ENCODE peak calls at places on chromosomes 4 and X, in seven cellular contexts. V is NK-92 treated with Interleukin-12 subunit alpha and Interleukin-12 subunit beta, amount 100 ng/mL, for 24 hours; I is hypothalamus; E is heart left ventricle; Z is HFF-Myc; T is CD4-positive, alpha-beta T cell; N is stimulated activated CD8-positive, alpha-beta memory T cell treated with anti-CD3 and anti-CD28 coated beads, Interleukin-7, amount 100 ng/mL, for 1 hour. X is an unnamed sample.

GRCh38 chr4:130486841-130487240 is 1390.9 kb downstream of the C4orf33 start:
- DNase-seq in N (no peak), T (no peak), V (no peak), E (no peak), I (no peak), Z (no peak), X (no peak)

GRCh38 chr4:140048419-140049022 is 105.5 kb downstream of the MAML3 start:
- DNase-seq in E (no peak), V (no peak), Z (no peak), I (no peak), T (no peak), N (no peak), X (no peak)

GRCh38 chr4:170589597-170590191 is 499.9 kb upstream of the AADAT start:
- DNase-seq in I (no peak), E (no peak), Z (no peak), V (no peak), T (no peak), N (no peak), X (no peak)

GRCh38 chrX:148281920-148282319 is 218.5 kb upstream of the AFF2 start:
- DNase-seq in T (no peak), N (no peak), E (no peak), I (no peak), V (no peak), Z (no peak), X (no peak)

GRCh38 chr4:165944900-165945299 is 71.9 kb downstream of the TLL1 start:
- DNase-seq in E (no peak), T (no peak), V (no peak), Z (no peak), N (no peak), I (no peak), X (no peak)

GRCh38 chrX:54427837-54428424 is 12.3 kb upstream of the TSR2 start:
- DNase-seq in E (no peak), N (no peak), Z (no peak), V (no peak), I (no peak), T (no peak), X (no peak)

GRCh38 chr4:127975121-127975770 is 10.0 kb downstream of the ABHD18 start:
- DNase-seq in Z (no peak), V (no peak), I (no peak), N (no peak), E (no peak), T (no peak), X (no peak)

GRCh38 chrX:18888281-18888680 is 95.6 kb downstream of the PHKA2 start:
- DNase-seq in V (no peak), N (no peak), T (no peak), E (no peak), I (no peak), Z (no peak), X (no peak)

GRCh38 chrX:144586756-144587155 is 660.5 kb upstream of the SPANXN1 start:
- DNase-seq in V (no peak), E (peak; percentile 28), I (no peak), T (no peak), N (no peak), Z (no peak), X (no peak)

GRCh38 chr4:151432654-151433053 is 23.7 kb downstream of the FHIP1A start:
- DNase-seq in T (no peak), N (no peak), I (no peak), Z (no peak), E (no peak), V (no peak), X (no peak)

GRCh38 chrX:15293471-15293870 is 22.0 kb downstream of the ASB11 start:
- DNase-seq in T (no peak), V (no peak), E (no peak), N (no peak), Z (no peak), I (no peak), X (no peak)

GRCh38 chrX:5708209-5708608 is 520.5 kb downstream of the NLGN4X start:
- DNase-seq in Z (no peak), E (no peak), I (peak; percentile 18), T (no peak), N (no peak), V (no peak), X (no peak)

GRCh38 chr4:183657564-183657963 is 1.4 kb downstream of the RWDD4 start:
- DNase-seq in V (no peak), N (no peak), E (no peak), T (no peak), I (no peak), Z (no peak), X (no peak)

GRCh38 chrX:9464435-9465371 is at the start of gene TBL1X:
- DNase-seq in N (peak; percentile 27), I (peak; percentile 42), Z (no peak), E (peak; percentile 78), V (peak; percentile 68), T (peak; percentile 26), X (no peak)

GRCh38 chr4:89319756-89320155 is 12.2 kb upstream of the GPRIN3 start:
- DNase-seq in E (no peak), V (no peak), T (no peak), N (no peak), I (no peak), Z (no peak), X (no peak)

GRCh38 chr4:80360102-80360501 is 24.6 kb downstream of the CFAP299 start:
- DNase-seq in N (no peak), E (no peak), I (no peak), V (no peak), Z (no peak), T (no peak), X (no peak)

GRCh38 chrX:134868766-134869495 is 121.9 kb upstream of the SMIM10 start:
- DNase-seq in Z (peak; percentile 12), I (no peak), T (no peak), N (no peak), E (no peak), V (no peak), X (no peak)

GRCh38 chrX:13506574-13506973 is 62.8 kb upstream of the EGFL6 start:
- DNase-seq in V (no peak), N (no peak), T (peak; percentile 12), I (peak; percentile 4), Z (no peak), E (peak; percentile 61), X (no peak)

GRCh38 chrX:132023117-132023895 is at the start of gene STK26:
- DNase-seq in N (peak; percentile 41), V (peak; percentile 56), T (peak; percentile 75), E (peak; percentile 86), Z (no peak), I (peak; percentile 4), X (no peak)

GRCh38 chr4:25703731-25704388 is 48.2 kb downstream of the SLC34A2 start:
- DNase-seq in V (no peak), Z (no peak), N (no peak), T (no peak), I (no peak), E (no peak), X (no peak)

GRCh38 chr4:83831588-83831987 is 295.7 kb downstream of the GPAT3 start:
- DNase-seq in I (no peak), N (no peak), Z (no peak), V (no peak), E (no peak), T (no peak), X (no peak)

GRCh38 chrX:149610511-149610910 is 15.4 kb upstream of the HSFX2 start:
- DNase-seq in E (no peak), Z (no peak), N (no peak), V (no peak), I (no peak), T (no peak), X (no peak)

GRCh38 chrX:150544222-150544787 is 24.1 kb upstream of the MTM1 start:
- DNase-seq in Z (no peak), E (no peak), N (no peak), V (peak; percentile 3), I (no peak), T (no peak), X (no peak)

GRCh38 chr4:74056114-74056857 is 17.8 kb upstream of the CXCL3 start:
- DNase-seq in T (no peak), I (no peak), Z (no peak), N (no peak), V (no peak), E (no peak), X (no peak)

GRCh38 chr4:25552580-25553271 is 102.9 kb upstream of the SLC34A2 start:
- DNase-seq in V (no peak), Z (no peak), E (no peak), I (peak; percentile 27), N (no peak), T (no peak), X (no peak)

GRCh38 chrX:93580634-93581033 is 92.7 kb downstream of the NAP1L3 start:
- DNase-seq in Z (no peak), I (no peak), V (no peak), E (no peak), N (no peak), T (no peak), X (no peak)

GRCh38 chrX:40244980-40245379 is 147.2 kb upstream of the BCOR start:
- DNase-seq in I (no peak), Z (no peak), N (no peak), E (no peak), V (no peak), T (no peak), X (no peak)

GRCh38 chrX:30612250-30612655 is 34.7 kb upstream of the TASL start:
- DNase-seq in V (no peak), E (no peak), N (no peak), T (no peak), Z (no peak), I (no peak), X (no peak)

GRCh38 chr4:68577590-68577989 is 1.5 kb upstream of the UGT2B17 start:
- DNase-seq in N (no peak), T (no peak), V (no peak), I (no peak), E (no peak), Z (no peak), X (no peak)